ENCODE peak calls at places on chromosomes 7 and 10, in eight cellular contexts. F is cardiac fibroblast, S is fibroblast of the aortic adventitia, U is AG04450, K is colonic mucosa, Z is heart right ventricle, L is endodermal cell, R is IMR-90. H is an unnamed sample.

GRCh38 chr7:3453398-3453797 is 152.3 kb downstream of the SDK1 start:
- DNase-seq in F (no peak), S (no peak), U (no peak), K (no peak), Z (no peak), L (peak), R (peak), H (no peak)

GRCh38 chr10:104293021-104293420 is 24.0 kb downstream of the GSTO2 start:
- DNase-seq in F (peak), S (peak), U (no peak), K (no peak), Z (no peak), L (no peak), R (peak), H (no peak)

GRCh38 chr7:132002343-132002968 is 446.0 kb upstream of the PODXL start:
- DNase-seq in F (no peak), S (no peak), U (no peak), K (no peak), Z (no peak), L (peak), R (no peak), H (no peak)

GRCh38 chr7:30682131-30683083 is at the start of gene CRHR2:
- DNase-seq in F (no peak), S (no peak), U (no peak), K (no peak), Z (peak), L (peak), R (no peak), H (no peak)

GRCh38 chr10:133198206-133198605 is 31.8 kb upstream of the UTF1 start:
- DNase-seq in F (no peak), S (no peak), U (no peak), K (no peak), Z (no peak), L (no peak), R (no peak), H (no peak)

GRCh38 chr7:87156709-87157108 is 4.5 kb downstream of the DMTF1 start:
- DNase-seq in F (peak), S (peak), U (no peak), K (no peak), Z (no peak), L (no peak), R (peak), H (no peak)

GRCh38 chr7:82665966-82666507 is 222.5 kb upstream of the CACNA2D1 start:
- DNase-seq in F (peak), S (peak), U (no peak), K (no peak), Z (no peak), L (no peak), R (no peak), H (no peak)

GRCh38 chr10:11787374-11787773 is 35.8 kb upstream of the PROSER2 start:
- DNase-seq in F (no peak), S (no peak), U (no peak), K (no peak), Z (no peak), L (no peak), R (no peak), H (no peak)

GRCh38 chr10:30348378-30348776 is 701 bp downstream of the MTPAP start:
- DNase-seq in F (no peak), S (peak), U (no peak), K (no peak), Z (no peak), L (no peak), R (peak), H (no peak)

GRCh38 chr7:110076194-110076593 is 1014.7 kb upstream of the LRRN3 start:
- DNase-seq in F (no peak), S (no peak), U (no peak), K (no peak), Z (no peak), L (no peak), R (no peak), H (no peak)

DNA sequence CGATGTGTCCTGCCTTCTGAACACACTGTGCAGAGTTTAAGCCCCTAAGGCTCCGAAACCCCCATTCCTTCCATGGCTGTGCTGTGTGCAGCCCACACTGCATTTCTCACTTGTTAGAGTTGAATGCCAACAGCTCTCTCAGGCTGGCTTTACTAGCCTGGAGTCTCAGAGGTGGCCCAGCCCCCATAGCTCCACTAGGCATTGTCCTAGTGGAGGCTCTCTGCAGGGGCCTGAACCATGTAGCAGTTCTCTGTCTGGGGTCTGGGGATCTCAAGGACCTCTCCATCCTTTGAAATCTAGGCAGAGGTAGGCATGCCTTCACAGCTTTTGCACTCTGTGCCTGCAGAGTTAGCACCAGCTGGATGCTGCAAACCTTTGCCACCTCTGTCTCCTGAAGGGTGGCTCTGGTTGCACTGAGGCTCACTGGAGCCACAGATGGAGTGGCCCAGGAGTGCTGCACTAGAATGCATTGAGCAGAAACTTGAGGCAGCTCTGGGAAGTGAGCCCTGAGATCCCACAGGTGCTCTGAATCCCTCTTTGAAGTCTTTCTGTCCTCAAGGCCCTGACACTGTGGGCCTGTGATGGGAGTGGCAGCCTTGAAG is 301.7 kb downstream of the DGKB start:
- DNase-seq in F (no peak), S (no peak), U (no peak), K (no peak), Z (no peak), L (peak), R (no peak), H (no peak)
- TF ChIP-seq CTCF in F (no peak), S (no peak), U (no peak), K (no peak), Z (no peak), L (no peak), R (no peak), H (no peak)

GRCh38 chr7:1542841-1543747 is 12.6 kb downstream of the MAFK start:
- DNase-seq in F (no peak), S (no peak), U (no peak), K (no peak), Z (peak), L (peak), R (no peak), H (no peak)

GRCh38 chr7:1542329-1542728 is 11.8 kb downstream of the MAFK start:
- DNase-seq in F (no peak), S (no peak), U (no peak), K (no peak), Z (peak), L (no peak), R (no peak), H (no peak)

GRCh38 chr7:1539346-1540321 is 9.1 kb downstream of the MAFK start:
- DNase-seq in F (no peak), S (peak), U (no peak), K (no peak), Z (peak), L (no peak), R (peak), H (no peak)

GRCh38 chr7:1540391-1541271 is 10.1 kb downstream of the MAFK start:
- DNase-seq in F (no peak), S (no peak), U (no peak), K (no peak), Z (peak), L (no peak), R (no peak), H (no peak)

GRCh38 chr7:1541431-1542162 is 11.1 kb downstream of the MAFK start:
- DNase-seq in F (no peak), S (no peak), U (no peak), K (no peak), Z (peak), L (no peak), R (no peak), H (no peak)
- H3K4me3 ChIP-seq in F (no peak), S (no peak), U (no peak), K (no peak), Z (no peak), L (no peak), R (no peak), H (no peak)

DNA sequence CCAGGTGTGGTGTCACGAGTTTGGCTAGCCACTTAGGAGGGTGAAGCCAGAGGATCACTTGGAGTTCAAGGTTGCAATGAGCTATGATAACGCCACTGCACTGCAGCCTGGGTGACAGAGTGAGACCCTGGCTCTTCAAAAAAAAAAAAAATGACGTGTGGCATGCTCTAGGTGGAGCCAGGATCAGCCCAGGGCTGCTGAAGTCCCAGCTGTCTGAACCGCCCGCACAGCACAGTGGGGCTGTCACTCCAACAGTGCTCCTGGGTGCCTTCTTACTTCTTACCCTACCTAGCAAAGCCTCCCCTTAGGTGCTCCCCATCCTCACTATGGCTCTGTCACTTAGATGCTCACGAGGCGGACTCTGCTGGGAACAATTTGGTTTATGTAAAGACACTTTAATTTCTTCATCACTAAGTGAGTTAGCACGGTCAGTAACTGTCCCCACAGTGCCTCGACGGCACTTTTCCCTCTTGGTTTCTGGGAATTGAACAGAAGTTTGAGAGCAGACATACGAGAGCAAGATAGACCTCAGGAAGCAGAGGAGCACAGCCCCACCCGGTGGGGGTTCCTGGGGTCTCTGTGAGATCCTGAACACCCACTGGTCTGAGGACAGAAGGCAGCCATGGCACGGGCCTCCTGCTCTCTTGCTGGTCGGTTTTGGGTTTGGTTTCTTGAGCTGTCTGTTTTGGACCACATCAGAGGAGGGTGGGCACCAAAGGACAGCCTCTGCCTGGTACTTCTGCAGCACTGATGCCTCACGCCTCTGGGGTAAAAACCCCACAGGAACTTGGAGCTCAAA is 66.2 kb upstream of the BTBD16 start:
- DNase-seq in F (no peak), S (no peak), U (no peak), K (no peak), Z (no peak), L (no peak), R (no peak), H (no peak)
- TF ChIP-seq CTCF in F (no peak), S (peak), U (no peak), K (no peak), Z (no peak), L (peak), R (peak), H (no peak)

GRCh38 chr7:128910569-128910945 is at the start of gene KCP:
- DNase-seq in F (no peak), S (no peak), U (no peak), K (no peak), Z (no peak), L (peak), R (no peak), H (no peak)
- H3K4me3 ChIP-seq in F (peak), S (peak), U (peak), K (peak), Z (peak), L (peak), R (peak), H (peak)

GRCh38 chr7:154996101-154996500 is 6.8 kb downstream of the PAXIP1 start:
- DNase-seq in F (no peak), S (no peak), U (no peak), K (no peak), Z (no peak), L (no peak), R (no peak), H (no peak)
- TF ChIP-seq CTCF in F (no peak), S (no peak), U (no peak), K (no peak), Z (no peak), L (no peak), R (no peak), H (no peak)

GRCh38 chr10:110437761-110438341 is 59.9 kb upstream of the DUSP5 start:
- DNase-seq in F (no peak), S (no peak), U (no peak), K (no peak), Z (no peak), L (peak), R (no peak), H (no peak)
- H3K4me3 ChIP-seq in F (no peak), S (no peak), U (no peak), K (no peak), Z (no peak), L (no peak), R (no peak), H (no peak)

DNA sequence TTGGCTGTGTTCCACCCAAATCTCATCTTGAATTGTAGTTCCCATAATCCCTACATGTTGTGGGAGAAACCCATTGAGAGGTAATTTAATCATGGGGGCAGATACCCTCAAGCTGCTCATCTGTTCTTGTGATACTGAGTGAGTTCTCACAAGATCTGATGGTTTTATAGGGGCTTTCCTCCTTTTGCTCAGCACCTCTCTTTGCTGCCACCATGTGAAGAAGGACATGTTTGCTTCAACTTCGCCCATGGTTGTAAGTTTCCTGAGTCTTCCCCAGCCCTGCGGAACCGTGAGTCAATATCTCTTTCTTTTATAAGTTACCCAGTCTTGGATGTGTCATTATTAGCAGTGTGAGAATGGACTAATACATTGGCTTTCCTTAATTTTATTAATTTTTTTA is 527.8 kb downstream of the MDFIC start:
- DNase-seq in F (no peak), S (no peak), U (no peak), K (no peak), Z (no peak), L (no peak), R (no peak), H (no peak)
- TF ChIP-seq CTCF in F (no peak), S (no peak), U (no peak), K (no peak), Z (no peak), L (peak), R (no peak), H (no peak)

GRCh38 chr10:17617031-17617911 is at the start of gene HACD1:
- DNase-seq in F (peak), S (peak), U (peak), K (peak), Z (peak), L (peak), R (peak), H (no peak)
- H3K4me3 ChIP-seq in F (peak), S (peak), U (peak), K (peak), Z (peak), L (peak), R (peak), H (peak)

DNA sequence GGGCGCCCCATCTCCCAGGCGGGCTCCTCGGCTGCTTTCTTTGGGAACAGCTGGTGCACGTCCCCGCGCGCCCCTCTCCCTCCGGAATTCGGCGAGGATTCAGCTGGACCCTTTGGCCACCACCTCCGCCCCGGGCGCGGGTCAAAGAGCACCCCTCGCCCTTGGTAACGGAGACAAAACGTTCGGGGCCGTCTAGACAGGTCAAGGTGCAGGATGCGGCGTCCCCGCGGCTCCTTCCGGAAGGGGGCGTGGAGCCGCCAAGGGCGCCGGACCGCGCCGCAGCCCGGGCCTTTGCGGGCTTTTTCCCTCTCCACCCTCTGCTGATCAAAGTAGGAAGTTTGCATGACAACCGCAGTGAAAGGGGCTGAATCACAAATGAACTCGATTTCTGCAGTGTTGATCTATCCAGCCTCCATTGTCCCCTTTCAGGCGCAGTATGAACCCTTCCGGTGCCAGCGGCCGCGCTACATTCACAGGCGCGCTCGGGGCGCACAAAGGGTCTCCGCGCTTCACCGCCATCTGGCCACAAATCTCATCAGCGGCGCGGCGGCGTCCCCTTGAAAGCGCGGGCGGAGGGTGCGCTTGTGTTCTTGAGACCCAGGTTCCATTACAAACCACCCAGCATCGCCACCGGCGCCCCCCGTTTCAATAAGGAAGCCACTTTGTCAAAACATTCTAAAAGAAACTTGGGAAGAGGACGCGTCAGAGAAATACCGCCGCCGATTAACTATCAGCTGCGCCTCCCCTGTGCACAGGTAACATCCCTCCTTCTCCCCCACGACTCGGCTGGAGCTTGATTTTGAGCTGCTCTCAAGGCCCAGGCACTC is 36.4 kb downstream of the CNPY1 start:
- DNase-seq in F (no peak), S (no peak), U (no peak), K (no peak), Z (no peak), L (peak), R (no peak), H (no peak)
- TF ChIP-seq CTCF in F (no peak), S (no peak), U (no peak), K (no peak), Z (no peak), L (peak), R (no peak), H (no peak)

GRCh38 chr10:69439813-69440506 is 11.3 kb upstream of the TSPAN15 start:
- DNase-seq in F (peak), S (peak), U (no peak), K (no peak), Z (no peak), L (no peak), R (no peak), H (no peak)
- H3K4me3 ChIP-seq in F (no peak), S (no peak), U (no peak), K (no peak), Z (no peak), L (no peak), R (no peak), H (no peak)

H was measured in HFF-Myc.